ENCODE peak calls at places on chromosome 6, in nine cellular contexts. One of them, this sample, is unnamed.

GRCh38 chr6:90477366-90477765 is 109.5 kb downstream of the MAP3K7 start:
- DNase-seq in psoas muscle: no peak
- DNase-seq in Panc1: no peak
- DNase-seq in CD8-positive, alpha-beta memory T cell: no peak
- DNase-seq in PC-3: no peak
- DNase-seq in PC-9: no peak
- DNase-seq in Peyer's patch: no peak
- DNase-seq in right cardiac atrium: no peak
- DNase-seq in IMR-90: no peak
- DNase-seq in this sample: no peak

GRCh38 chr6:14658909-14659561 is 541.5 kb downstream of the CD83 start:
- DNase-seq in psoas muscle: no peak
- DNase-seq in Panc1: no peak
- DNase-seq in CD8-positive, alpha-beta memory T cell: no peak
- DNase-seq in PC-3: peak
- DNase-seq in PC-9: peak
- DNase-seq in Peyer's patch: peak
- DNase-seq in right cardiac atrium: no peak
- DNase-seq in IMR-90: peak
- DNase-seq in this sample: no peak

GRCh38 chr6:109672204-109672603 is 18.8 kb downstream of the AK9 start:
- DNase-seq in psoas muscle: no peak
- DNase-seq in Panc1: no peak
- DNase-seq in CD8-positive, alpha-beta memory T cell: no peak
- DNase-seq in PC-3: peak
- DNase-seq in PC-9: no peak
- DNase-seq in Peyer's patch: no peak
- DNase-seq in right cardiac atrium: no peak
- DNase-seq in IMR-90: peak
- DNase-seq in this sample: no peak

GRCh38 chr6:68726992-68727391 is 91.9 kb downstream of the ADGRB3 start:
- DNase-seq in psoas muscle: no peak
- DNase-seq in Panc1: no peak
- DNase-seq in CD8-positive, alpha-beta memory T cell: no peak
- DNase-seq in PC-3: no peak
- DNase-seq in PC-9: no peak
- DNase-seq in Peyer's patch: no peak
- DNase-seq in right cardiac atrium: no peak
- DNase-seq in IMR-90: no peak
- DNase-seq in this sample: no peak

GRCh38 chr6:35943390-35943789 is 22.5 kb upstream of the SRPK1 start:
- DNase-seq in psoas muscle: no peak
- DNase-seq in Panc1: no peak
- DNase-seq in CD8-positive, alpha-beta memory T cell: no peak
- DNase-seq in PC-3: no peak
- DNase-seq in PC-9: no peak
- DNase-seq in Peyer's patch: no peak
- DNase-seq in right cardiac atrium: no peak
- DNase-seq in IMR-90: no peak
- DNase-seq in this sample: no peak

GRCh38 chr6:11847515-11848244 is 69.1 kb upstream of the ADTRP start:
- DNase-seq in psoas muscle: no peak
- DNase-seq in Panc1: no peak
- DNase-seq in CD8-positive, alpha-beta memory T cell: no peak
- DNase-seq in PC-3: no peak
- DNase-seq in PC-9: no peak
- DNase-seq in Peyer's patch: no peak
- DNase-seq in right cardiac atrium: no peak
- DNase-seq in IMR-90: peak
- DNase-seq in this sample: no peak

GRCh38 chr6:36443498-36443844 is 671 bp downstream of the KCTD20 start:
- DNase-seq in psoas muscle: no peak
- DNase-seq in Panc1: no peak
- DNase-seq in CD8-positive, alpha-beta memory T cell: no peak
- DNase-seq in PC-3: no peak
- DNase-seq in PC-9: no peak
- DNase-seq in Peyer's patch: no peak
- DNase-seq in right cardiac atrium: no peak
- DNase-seq in IMR-90: no peak
- DNase-seq in this sample: no peak

GRCh38 chr6:29628419-29629281 is 4.3 kb downstream of the GABBR1 start:
- DNase-seq in psoas muscle: peak
- DNase-seq in Panc1: peak
- DNase-seq in CD8-positive, alpha-beta memory T cell: peak
- DNase-seq in PC-3: peak
- DNase-seq in PC-9: peak
- DNase-seq in Peyer's patch: peak
- DNase-seq in right cardiac atrium: peak
- DNase-seq in IMR-90: peak
- DNase-seq in this sample: peak

GRCh38 chr6:105120570-105120969 is 59.2 kb downstream of the POPDC3 start:
- DNase-seq in psoas muscle: no peak
- DNase-seq in Panc1: no peak
- DNase-seq in CD8-positive, alpha-beta memory T cell: no peak
- DNase-seq in PC-3: no peak
- DNase-seq in PC-9: no peak
- DNase-seq in Peyer's patch: no peak
- DNase-seq in right cardiac atrium: no peak
- DNase-seq in IMR-90: peak
- DNase-seq in this sample: no peak

GRCh38 chr6:140001005-140001404 is 626.6 kb upstream of the CITED2 start:
- DNase-seq in psoas muscle: no peak
- DNase-seq in Panc1: no peak
- DNase-seq in CD8-positive, alpha-beta memory T cell: no peak
- DNase-seq in PC-3: no peak
- DNase-seq in PC-9: no peak
- DNase-seq in Peyer's patch: no peak
- DNase-seq in right cardiac atrium: no peak
- DNase-seq in IMR-90: no peak
- DNase-seq in this sample: no peak

GRCh38 chr6:30263734-30264133 is 50.5 kb upstream of the TRIM26 start:
- DNase-seq in psoas muscle: no peak
- DNase-seq in Panc1: no peak
- DNase-seq in CD8-positive, alpha-beta memory T cell: no peak
- DNase-seq in PC-3: peak
- DNase-seq in PC-9: peak
- DNase-seq in Peyer's patch: no peak
- DNase-seq in right cardiac atrium: no peak
- DNase-seq in IMR-90: peak
- DNase-seq in this sample: no peak

GRCh38 chr6:25176466-25176865 is 102.7 kb upstream of the CARMIL1 start:
- DNase-seq in psoas muscle: no peak
- DNase-seq in Panc1: no peak
- DNase-seq in CD8-positive, alpha-beta memory T cell: no peak
- DNase-seq in PC-3: no peak
- DNase-seq in PC-9: no peak
- DNase-seq in Peyer's patch: no peak
- DNase-seq in right cardiac atrium: no peak
- DNase-seq in IMR-90: no peak
- DNase-seq in this sample: no peak

GRCh38 chr6:18153311-18153703 is 1.6 kb downstream of the TPMT start:
- DNase-seq in psoas muscle: no peak
- DNase-seq in Panc1: no peak
- DNase-seq in CD8-positive, alpha-beta memory T cell: no peak
- DNase-seq in PC-3: no peak
- DNase-seq in PC-9: no peak
- DNase-seq in Peyer's patch: no peak
- DNase-seq in right cardiac atrium: no peak
- DNase-seq in IMR-90: no peak
- DNase-seq in this sample: no peak

GRCh38 chr6:41735427-41736206 is at the start of gene TFEB:
- DNase-seq in psoas muscle: peak
- DNase-seq in Panc1: peak
- DNase-seq in CD8-positive, alpha-beta memory T cell: peak
- DNase-seq in PC-3: peak
- DNase-seq in PC-9: peak
- DNase-seq in Peyer's patch: peak
- DNase-seq in right cardiac atrium: peak
- DNase-seq in IMR-90: peak
- DNase-seq in this sample: peak

GRCh38 chr6:128519132-128519930 is 1.1 kb downstream of the PTPRK start:
- DNase-seq in psoas muscle: peak
- DNase-seq in Panc1: no peak
- DNase-seq in CD8-positive, alpha-beta memory T cell: peak
- DNase-seq in PC-3: peak
- DNase-seq in PC-9: peak
- DNase-seq in Peyer's patch: peak
- DNase-seq in right cardiac atrium: peak
- DNase-seq in IMR-90: peak
- DNase-seq in this sample: no peak

GRCh38 chr6:128520436-128521301 is at the start of gene PTPRK:
- DNase-seq in psoas muscle: peak
- DNase-seq in Panc1: no peak
- DNase-seq in CD8-positive, alpha-beta memory T cell: peak
- DNase-seq in PC-3: peak
- DNase-seq in PC-9: peak
- DNase-seq in Peyer's patch: peak
- DNase-seq in right cardiac atrium: peak
- DNase-seq in IMR-90: peak
- DNase-seq in this sample: peak

GRCh38 chr6:128518531-128519131 is 1.8 kb downstream of the PTPRK start:
- DNase-seq in psoas muscle: no peak
- DNase-seq in Panc1: no peak
- DNase-seq in CD8-positive, alpha-beta memory T cell: no peak
- DNase-seq in PC-3: peak
- DNase-seq in PC-9: no peak
- DNase-seq in Peyer's patch: no peak
- DNase-seq in right cardiac atrium: no peak
- DNase-seq in IMR-90: no peak
- DNase-seq in this sample: no peak

GRCh38 chr6:128519931-128520435 is 416 bp downstream of the PTPRK start:
- DNase-seq in psoas muscle: no peak
- DNase-seq in Panc1: no peak
- DNase-seq in CD8-positive, alpha-beta memory T cell: peak
- DNase-seq in PC-3: no peak
- DNase-seq in PC-9: no peak
- DNase-seq in Peyer's patch: peak
- DNase-seq in right cardiac atrium: no peak
- DNase-seq in IMR-90: no peak
- DNase-seq in this sample: no peak

DNA sequence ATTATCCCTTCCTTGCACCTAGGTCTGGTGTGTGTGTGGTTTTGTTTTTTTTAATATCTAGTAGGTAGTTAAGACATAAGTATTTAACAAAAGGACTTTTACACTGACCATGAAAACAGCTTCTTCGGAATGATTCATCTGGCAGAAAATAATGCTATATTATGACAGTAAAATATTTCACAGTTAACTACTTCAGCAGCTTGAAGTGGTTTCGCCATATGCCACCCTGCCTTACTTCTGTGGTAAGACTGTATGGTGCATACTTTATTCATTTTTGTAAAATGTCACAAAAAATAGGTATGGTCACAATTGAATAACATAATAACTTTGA is 868 bp upstream of the PTPRK start:
- DNase-seq in psoas muscle: no peak
- DNase-seq in Panc1: no peak
- DNase-seq in CD8-positive, alpha-beta memory T cell: no peak
- DNase-seq in PC-3: no peak
- DNase-seq in PC-9: no peak
- DNase-seq in Peyer's patch: no peak
- DNase-seq in right cardiac atrium: no peak
- DNase-seq in IMR-90: no peak
- DNase-seq in this sample: no peak
- H3K4me3 ChIP-seq in psoas muscle: peak
- H3K4me3 ChIP-seq in Panc1: peak
- H3K4me3 ChIP-seq in CD8-positive, alpha-beta memory T cell: no peak
- H3K4me3 ChIP-seq in PC-3: peak
- H3K4me3 ChIP-seq in PC-9: peak
- H3K4me3 ChIP-seq in Peyer's patch: peak
- H3K4me3 ChIP-seq in right cardiac atrium: peak
- H3K4me3 ChIP-seq in IMR-90: peak
- H3K4me3 ChIP-seq in this sample: peak

GRCh38 chr6:149876241-149876933 is 12.2 kb upstream of the LRP11 start:
- DNase-seq in psoas muscle: no peak
- DNase-seq in Panc1: no peak
- DNase-seq in CD8-positive, alpha-beta memory T cell: no peak
- DNase-seq in PC-3: no peak
- DNase-seq in PC-9: no peak
- DNase-seq in Peyer's patch: no peak
- DNase-seq in right cardiac atrium: no peak
- DNase-seq in IMR-90: no peak
- DNase-seq in this sample: no peak
- H3K4me3 ChIP-seq in psoas muscle: no peak
- H3K4me3 ChIP-seq in Panc1: no peak
- H3K4me3 ChIP-seq in CD8-positive, alpha-beta memory T cell: no peak
- H3K4me3 ChIP-seq in PC-3: no peak
- H3K4me3 ChIP-seq in PC-9: no peak
- H3K4me3 ChIP-seq in Peyer's patch: no peak
- H3K4me3 ChIP-seq in right cardiac atrium: no peak
- H3K4me3 ChIP-seq in IMR-90: no peak
- H3K4me3 ChIP-seq in this sample: no peak

DNA sequence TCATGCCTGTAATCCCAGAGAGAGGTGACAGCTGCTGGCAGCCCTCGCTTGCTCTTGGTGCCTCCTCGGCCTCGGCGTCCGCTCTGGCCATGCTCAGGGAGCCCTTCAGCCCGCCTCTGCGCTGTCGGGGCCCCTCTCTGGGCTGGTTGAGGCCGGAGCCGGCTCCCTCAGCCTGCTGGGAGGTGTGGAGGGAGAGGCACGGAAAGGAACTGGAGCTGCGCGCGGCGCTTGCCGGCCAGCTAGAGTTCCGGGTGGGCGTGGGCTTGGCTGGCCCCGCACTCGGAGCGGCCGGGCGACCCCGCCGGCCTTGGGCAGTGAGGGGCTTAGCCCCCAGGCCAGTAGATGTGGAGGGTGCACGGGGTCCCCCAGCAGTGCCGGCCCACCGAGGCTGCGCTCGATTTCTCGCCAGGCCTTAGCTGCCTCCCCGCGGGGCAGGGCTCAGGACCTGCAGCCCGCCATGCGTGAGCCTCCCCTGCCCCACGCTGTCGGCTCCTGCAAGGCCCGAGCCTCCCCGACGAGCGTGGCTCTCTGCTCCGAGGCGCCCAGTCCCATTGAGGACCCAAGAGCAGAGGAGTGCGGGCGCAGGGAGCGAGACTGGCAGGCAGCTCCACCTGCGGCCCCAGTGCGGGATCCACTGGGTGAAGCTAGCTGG is 34.6 kb downstream of the C6orf52 start:
- DNase-seq in psoas muscle: peak
- DNase-seq in Panc1: no peak
- DNase-seq in CD8-positive, alpha-beta memory T cell: no peak
- DNase-seq in PC-3: no peak
- DNase-seq in PC-9: no peak
- DNase-seq in Peyer's patch: no peak
- DNase-seq in right cardiac atrium: peak
- DNase-seq in IMR-90: no peak
- DNase-seq in this sample: no peak
- H3K4me3 ChIP-seq in psoas muscle: no peak
- H3K4me3 ChIP-seq in Panc1: no peak
- H3K4me3 ChIP-seq in CD8-positive, alpha-beta memory T cell: no peak
- H3K4me3 ChIP-seq in PC-3: no peak
- H3K4me3 ChIP-seq in PC-9: no peak
- H3K4me3 ChIP-seq in Peyer's patch: peak
- H3K4me3 ChIP-seq in right cardiac atrium: no peak
- H3K4me3 ChIP-seq in IMR-90: peak
- H3K4me3 ChIP-seq in this sample: peak

DNA sequence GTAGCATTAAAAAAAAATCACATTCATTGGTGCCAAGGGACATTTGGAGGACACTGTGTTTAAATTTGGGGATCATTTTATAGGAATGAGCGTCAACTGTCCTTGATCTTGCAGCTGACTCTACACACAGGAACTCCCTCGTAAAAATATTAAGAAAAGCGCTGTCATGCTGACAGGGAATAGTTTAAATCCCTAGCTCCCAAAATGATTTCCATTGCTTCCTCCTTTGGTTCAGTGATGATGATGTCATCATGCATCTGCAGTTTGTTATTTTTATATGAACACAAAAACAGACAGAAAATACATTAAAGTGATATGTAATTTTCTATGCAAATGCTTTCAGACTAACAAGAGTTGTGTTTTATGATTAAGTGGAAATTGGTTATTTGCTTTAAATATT is 275.6 kb downstream of the BTBD9 start:
- DNase-seq in psoas muscle: no peak
- DNase-seq in Panc1: no peak
- DNase-seq in CD8-positive, alpha-beta memory T cell: no peak
- DNase-seq in PC-3: no peak
- DNase-seq in PC-9: no peak
- DNase-seq in Peyer's patch: no peak
- DNase-seq in right cardiac atrium: no peak
- DNase-seq in IMR-90: no peak
- DNase-seq in this sample: no peak
- H3K4me3 ChIP-seq in psoas muscle: no peak
- H3K4me3 ChIP-seq in Panc1: no peak
- H3K4me3 ChIP-seq in CD8-positive, alpha-beta memory T cell: no peak
- H3K4me3 ChIP-seq in PC-3: no peak
- H3K4me3 ChIP-seq in PC-9: no peak
- H3K4me3 ChIP-seq in Peyer's patch: no peak
- H3K4me3 ChIP-seq in right cardiac atrium: no peak
- H3K4me3 ChIP-seq in IMR-90: no peak
- H3K4me3 ChIP-seq in this sample: no peak

This sample was measured in skeletal muscle cell.